ENCODE peak calls at places on chromosomes 7 and 10, in four cellular contexts. One of them, this sample, is unnamed.

GRCh38 chr7:44280636-44280992 is 44.8 kb downstream of the CAMK2B start:
- DNase-seq in OCI-LY7: no peak
- DNase-seq in NCI-H2171: no peak
- DNase-seq in B cell: no peak
- DNase-seq in this sample: no peak

GRCh38 chr10:92238062-92238585 is 52.8 kb downstream of the CPEB3 start:
- DNase-seq in NCI-H2171: no peak
- DNase-seq in B cell: no peak
- DNase-seq in OCI-LY7: no peak
- DNase-seq in this sample: no peak

GRCh38 chr7:159032310-159032709 is 112.4 kb downstream of the VIPR2 start:
- DNase-seq in OCI-LY7: no peak
- DNase-seq in B cell: no peak
- DNase-seq in NCI-H2171: no peak
- DNase-seq in this sample: no peak

GRCh38 chr10:29412452-29413004 is 123.7 kb downstream of the LYZL1 start:
- DNase-seq in NCI-H2171: no peak
- DNase-seq in B cell: no peak
- DNase-seq in OCI-LY7: no peak
- DNase-seq in this sample: no peak

GRCh38 chr7:105278973-105279687 is 109.6 kb downstream of the SRPK2 start:
- DNase-seq in NCI-H2171: no peak
- DNase-seq in OCI-LY7: no peak
- DNase-seq in B cell: no peak
- DNase-seq in this sample: no peak

GRCh38 chr7:24595671-24596418 is 22.6 kb downstream of the PALS2 start:
- DNase-seq in OCI-LY7: no peak
- DNase-seq in B cell: peak; percentile 9
- DNase-seq in NCI-H2171: no peak
- DNase-seq in this sample: no peak

GRCh38 chr7:94395141-94396041 is 696 bp downstream of the COL1A2 start:
- DNase-seq in NCI-H2171: no peak
- DNase-seq in OCI-LY7: peak; percentile 64
- DNase-seq in B cell: peak; percentile 74
- DNase-seq in this sample: peak; percentile 79

GRCh38 chr7:99642099-99642498 is 25.4 kb downstream of the ZSCAN25 start:
- DNase-seq in OCI-LY7: no peak
- DNase-seq in B cell: no peak
- DNase-seq in NCI-H2171: no peak
- DNase-seq in this sample: no peak

GRCh38 chr7:139752148-139752547 is 25.6 kb downstream of the HIPK2 start:
- DNase-seq in B cell: no peak
- DNase-seq in NCI-H2171: no peak
- DNase-seq in OCI-LY7: no peak
- DNase-seq in this sample: no peak

GRCh38 chr7:133859871-133860427 is 267.2 kb upstream of the LRGUK start:
- DNase-seq in NCI-H2171: no peak
- DNase-seq in OCI-LY7: no peak
- DNase-seq in B cell: no peak
- DNase-seq in this sample: no peak

GRCh38 chr7:5428470-5429252 is 5.0 kb upstream of the TNRC18 start:
- DNase-seq in NCI-H2171: peak; percentile 84
- DNase-seq in B cell: no peak
- DNase-seq in OCI-LY7: no peak
- DNase-seq in this sample: no peak

GRCh38 chr10:104485632-104486031 is 132.0 kb downstream of the CFAP58 start:
- DNase-seq in B cell: no peak
- DNase-seq in OCI-LY7: no peak
- DNase-seq in NCI-H2171: no peak
- DNase-seq in this sample: no peak

GRCh38 chr10:44311563-44311905 is 73.4 kb downstream of the CXCL12 start:
- DNase-seq in NCI-H2171: no peak
- DNase-seq in B cell: no peak
- DNase-seq in OCI-LY7: no peak
- DNase-seq in this sample: no peak

GRCh38 chr10:71301371-71301916 is 17.6 kb upstream of the SLC29A3 start:
- DNase-seq in NCI-H2171: no peak
- DNase-seq in B cell: no peak
- DNase-seq in OCI-LY7: no peak
- DNase-seq in this sample: no peak

GRCh38 chr7:155533827-155534690 is 12.3 kb downstream of the CNPY1 start:
- DNase-seq in NCI-H2171: peak; percentile 4
- DNase-seq in B cell: peak; percentile 78
- DNase-seq in OCI-LY7: peak; percentile 14
- DNase-seq in this sample: peak; percentile 85

GRCh38 chr10:117425908-117426566 is 50.8 kb upstream of the PDZD8 start:
- DNase-seq in B cell: no peak
- DNase-seq in OCI-LY7: no peak
- DNase-seq in NCI-H2171: no peak
- DNase-seq in this sample: peak; percentile 21

GRCh38 chr7:154853727-154854095 is 149.2 kb downstream of the PAXIP1 start:
- DNase-seq in OCI-LY7: no peak
- DNase-seq in NCI-H2171: no peak
- DNase-seq in B cell: no peak
- DNase-seq in this sample: no peak

GRCh38 chr7:11231190-11231589 is 257.5 kb downstream of the PHF14 start:
- DNase-seq in OCI-LY7: no peak
- DNase-seq in NCI-H2171: no peak
- DNase-seq in B cell: no peak
- DNase-seq in this sample: no peak

GRCh38 chr10:22554481-22555182 is 159.7 kb downstream of the PIP4K2A start:
- DNase-seq in B cell: no peak
- DNase-seq in NCI-H2171: no peak
- DNase-seq in OCI-LY7: no peak
- DNase-seq in this sample: no peak

GRCh38 chr10:3902054-3902808 is 117.2 kb upstream of the KLF6 start:
- DNase-seq in B cell: peak; percentile 74
- DNase-seq in OCI-LY7: peak; percentile 11
- DNase-seq in NCI-H2171: no peak
- DNase-seq in this sample: peak; percentile 73

GRCh38 chr10:68362590-68362989 is 29.9 kb upstream of the PBLD start:
- DNase-seq in OCI-LY7: peak; percentile 52
- DNase-seq in B cell: no peak
- DNase-seq in NCI-H2171: no peak
- DNase-seq in this sample: no peak

GRCh38 chr7:2018786-2019692 is 213.7 kb downstream of the MAD1L1 start:
- DNase-seq in OCI-LY7: no peak
- DNase-seq in B cell: peak; percentile 77
- DNase-seq in NCI-H2171: no peak
- DNase-seq in this sample: peak; percentile 65

GRCh38 chr7:112001089-112001826 is 204.9 kb downstream of the DOCK4 start:
- DNase-seq in NCI-H2171: no peak
- DNase-seq in B cell: no peak
- DNase-seq in OCI-LY7: no peak
- DNase-seq in this sample: no peak

GRCh38 chr7:111676811-111677210 is 114.5 kb upstream of the IMMP2L start:
- DNase-seq in OCI-LY7: no peak
- DNase-seq in B cell: no peak
- DNase-seq in NCI-H2171: no peak
- DNase-seq in this sample: no peak

GRCh38 chr7:76220185-76221057 is 18.7 kb downstream of the SRRM3 start:
- DNase-seq in B cell: no peak
- DNase-seq in NCI-H2171: peak; percentile 87
- DNase-seq in OCI-LY7: no peak
- DNase-seq in this sample: no peak

GRCh38 chr7:131620673-131621609 is 64.5 kb upstream of the PODXL start:
- DNase-seq in B cell: no peak
- DNase-seq in NCI-H2171: no peak
- DNase-seq in OCI-LY7: no peak
- DNase-seq in this sample: no peak

GRCh38 chr10:91349381-91349780 is 60.8 kb upstream of the HECTD2 start:
- DNase-seq in OCI-LY7: no peak
- DNase-seq in NCI-H2171: no peak
- DNase-seq in B cell: no peak
- DNase-seq in this sample: no peak

GRCh38 chr7:117810642-117811512 is 62.4 kb downstream of the CTTNBP2 start:
- DNase-seq in B cell: no peak
- DNase-seq in NCI-H2171: no peak
- DNase-seq in OCI-LY7: no peak
- DNase-seq in this sample: no peak

GRCh38 chr10:94500063-94500462 is 45.5 kb upstream of the HELLS start:
- DNase-seq in B cell: no peak
- DNase-seq in OCI-LY7: no peak
- DNase-seq in NCI-H2171: no peak
- DNase-seq in this sample: no peak